ENCODE peak calls at places on chromosomes 3 and 15, in seven cellular contexts. Q is GM12892; R is GDM1; I is HFF-Myc; X is CD8-positive, alpha-beta T cell; Y is cardiac fibroblast; E is fibroblast of gingiva. M is an unnamed sample.

GRCh38 chr3:24674261-24674660 is 179.6 kb upstream of the THRB start:
- DNase-seq in Q (no peak), R (no peak), I (no peak), X (no peak), Y (no peak), E (no peak), M (no peak)

GRCh38 chr3:185712337-185712736 is 112.5 kb downstream of the IGF2BP2 start:
- DNase-seq in Q (no peak), R (no peak), I (no peak), X (no peak), Y (peak; percentile 61), E (no peak), M (peak; percentile 58)

GRCh38 chr3:69774029-69774428 is 34.8 kb downstream of the MITF start:
- DNase-seq in Q (no peak), R (no peak), I (no peak), X (no peak), Y (no peak), E (peak; percentile 74), M (no peak)

GRCh38 chr3:134869153-134869726 is 74.2 kb downstream of the EPHB1 start:
- DNase-seq in Q (no peak), R (no peak), I (no peak), X (no peak), Y (no peak), E (no peak), M (no peak)

GRCh38 chr3:150015906-150016305 is 45.2 kb upstream of the PFN2 start:
- DNase-seq in Q (no peak), R (no peak), I (no peak), X (no peak), Y (peak; percentile 11), E (no peak), M (no peak)

GRCh38 chr15:48677821-48678220 is 32.3 kb upstream of the FBN1 start:
- DNase-seq in Q (no peak), R (no peak), I (no peak), X (no peak), Y (no peak), E (no peak), M (no peak)

GRCh38 chr3:45975696-45976095 is 19.9 kb downstream of the FYCO1 start:
- DNase-seq in Q (no peak), R (no peak), I (no peak), X (no peak), Y (no peak), E (no peak), M (no peak)

GRCh38 chr3:134660046-134660441 is 9.2 kb upstream of the KY start:
- DNase-seq in Q (no peak), R (no peak), I (no peak), X (no peak), Y (no peak), E (no peak), M (no peak)

GRCh38 chr15:40340038-40340739 is 550 bp downstream of the CCDC9B start:
- DNase-seq in Q (no peak), R (no peak), I (no peak), X (no peak), Y (peak; percentile 82), E (peak; percentile 90), M (peak; percentile 73)

GRCh38 chr3:4794331-4794730 is 184.9 kb upstream of the BHLHE40 start:
- DNase-seq in Q (no peak), R (no peak), I (no peak), X (no peak), Y (no peak), E (no peak), M (no peak)

GRCh38 chr3:177279118-177279815 is 82.0 kb upstream of the TBL1XR1 start:
- DNase-seq in Q (no peak), R (no peak), I (no peak), X (no peak), Y (no peak), E (no peak), M (no peak)

GRCh38 chr3:49924683-49925082 is 4.9 kb downstream of the MON1A start:
- DNase-seq in Q (no peak), R (no peak), I (peak; percentile 63), X (no peak), Y (peak; percentile 90), E (peak; percentile 75), M (peak; percentile 91)

GRCh38 chr15:70851889-70852288 is 2.1 kb downstream of the LARP6 start:
- DNase-seq in Q (no peak), R (no peak), I (no peak), X (no peak), Y (no peak), E (no peak), M (no peak)

GRCh38 chr3:152964901-152965609 is 130.1 kb downstream of the P2RY1 start:
- DNase-seq in Q (no peak), R (no peak), I (no peak), X (no peak), Y (no peak), E (no peak), M (no peak)

GRCh38 chr3:168117059-168117458 is 21.3 kb upstream of the GOLIM4 start:
- DNase-seq in Q (no peak), R (no peak), I (no peak), X (no peak), Y (peak; percentile 56), E (peak; percentile 44), M (peak; percentile 62)

GRCh38 chr3:14531856-14532395 is 8.2 kb downstream of the GRIP2 start:
- DNase-seq in Q (no peak), R (no peak), I (no peak), X (no peak), Y (no peak), E (no peak), M (no peak)

GRCh38 chr3:126522363-126522788 is 1.6 kb upstream of the CHST13 start:
- DNase-seq in Q (peak; percentile 63), R (peak; percentile 22), I (peak; percentile 16), X (peak; percentile 30), Y (peak; percentile 58), E (peak; percentile 32), M (peak; percentile 33)

GRCh38 chr3:99542771-99543518 is 95.4 kb upstream of the COL8A1 start:
- DNase-seq in Q (no peak), R (no peak), I (no peak), X (no peak), Y (peak; percentile 70), E (no peak), M (no peak)

GRCh38 chr3:46661776-46662766 is 31.4 kb downstream of the ALS2CL start:
- DNase-seq in Q (peak; percentile 3), R (no peak), I (no peak), X (no peak), Y (no peak), E (no peak), M (no peak)

GRCh38 chr3:189490749-189491148 is 140.4 kb upstream of the TP63 start:
- DNase-seq in Q (no peak), R (no peak), I (no peak), X (no peak), Y (no peak), E (no peak), M (no peak)